ENCODE peak calls at places on chromosomes 1 and 21, in four cellular contexts. K is fibroblast of lung, Q is lower leg skin, G is BJ. H is an unnamed sample.

GRCh38 chr1:24903955-24904730 is 25.9 kb downstream of the RUNX3 start:
- DNase-seq in K (no peak), G (no peak), Q (no peak), H (no peak)

GRCh38 chr1:164757627-164758026 is 198.6 kb downstream of the PBX1 start:
- DNase-seq in K (no peak), G (no peak), Q (no peak), H (no peak)

GRCh38 chr21:31409849-31410762 is 66.0 kb upstream of the TIAM1 start:
- DNase-seq in Q (no peak), K (no peak), G (no peak), H (no peak)

GRCh38 chr1:157325220-157325619 is 187.0 kb upstream of the ETV3 start:
- DNase-seq in K (no peak), Q (no peak), G (no peak), H (no peak)

GRCh38 chr1:193185861-193186714 is at the start of gene B3GALT2:
- DNase-seq in K (peak), Q (no peak), G (no peak), H (no peak)

GRCh38 chr1:12574757-12575139 is 43.3 kb downstream of the DHRS3 start:
- DNase-seq in G (no peak), K (no peak), Q (no peak), H (no peak)

GRCh38 chr1:161133220-161133740 is 813 bp upstream of the DEDD start:
- DNase-seq in G (no peak), K (no peak), Q (no peak), H (no peak)

GRCh38 chr1:51295926-51296325 is 34.4 kb downstream of the TTC39A start:
- DNase-seq in G (no peak), K (no peak), Q (no peak), H (no peak)

GRCh38 chr1:14380408-14380807 is 218.1 kb upstream of the KAZN start:
- DNase-seq in K (no peak), Q (no peak), G (no peak), H (no peak)

GRCh38 chr1:97192872-97193572 is 471.4 kb downstream of the PTBP2 start:
- DNase-seq in G (peak), Q (no peak), K (peak), H (peak)

GRCh38 chr1:207454046-207454964 is at the start of gene CR2:
- DNase-seq in G (no peak), K (no peak), Q (no peak), H (no peak)

GRCh38 chr1:32221980-32222751 is at the start of the genes EIF3I and TMEM234:
- DNase-seq in Q (peak), K (peak), G (peak), H (peak)

GRCh38 chr1:109763646-109764415 is at the start of gene EPS8L3:
- DNase-seq in K (no peak), G (no peak), Q (no peak), H (no peak)

GRCh38 chr1:212668477-212668876 is 31.2 kb downstream of the BATF3 start:
- DNase-seq in Q (no peak), G (no peak), K (no peak), H (no peak)

GRCh38 chr1:6535214-6535613 is 19.1 kb downstream of the NOL9 start:
- DNase-seq in G (no peak), K (no peak), Q (no peak), H (no peak)

GRCh38 chr1:17119744-17120482 is 662 bp upstream of the PADI2 start:
- DNase-seq in G (no peak), Q (no peak), K (no peak), H (no peak)
- H3K4me3 ChIP-seq in G (peak), Q (no peak), K (no peak), H (no peak)

GRCh38 chr1:201272838-201273237 is 10.5 kb upstream of the PKP1 start:
- DNase-seq in K (no peak), G (no peak), Q (no peak), H (no peak)
- TF ChIP-seq CTCF in K (no peak), G (no peak), Q (no peak), H (no peak)

GRCh38 chr1:87399264-87399663 is 70.6 kb downstream of the LMO4 start:
- DNase-seq in G (no peak), K (no peak), Q (no peak), H (no peak)

GRCh38 chr1:87403047-87403820 is 74.6 kb downstream of the LMO4 start:
- DNase-seq in G (no peak), Q (no peak), K (peak), H (no peak)

GRCh38 chr1:87404306-87404705 is 75.6 kb downstream of the LMO4 start:
- DNase-seq in Q (no peak), G (no peak), K (no peak), H (no peak)

GRCh38 chr1:87399701-87400100 is 71.0 kb downstream of the LMO4 start:
- DNase-seq in Q (no peak), G (no peak), K (no peak), H (peak)

DNA sequence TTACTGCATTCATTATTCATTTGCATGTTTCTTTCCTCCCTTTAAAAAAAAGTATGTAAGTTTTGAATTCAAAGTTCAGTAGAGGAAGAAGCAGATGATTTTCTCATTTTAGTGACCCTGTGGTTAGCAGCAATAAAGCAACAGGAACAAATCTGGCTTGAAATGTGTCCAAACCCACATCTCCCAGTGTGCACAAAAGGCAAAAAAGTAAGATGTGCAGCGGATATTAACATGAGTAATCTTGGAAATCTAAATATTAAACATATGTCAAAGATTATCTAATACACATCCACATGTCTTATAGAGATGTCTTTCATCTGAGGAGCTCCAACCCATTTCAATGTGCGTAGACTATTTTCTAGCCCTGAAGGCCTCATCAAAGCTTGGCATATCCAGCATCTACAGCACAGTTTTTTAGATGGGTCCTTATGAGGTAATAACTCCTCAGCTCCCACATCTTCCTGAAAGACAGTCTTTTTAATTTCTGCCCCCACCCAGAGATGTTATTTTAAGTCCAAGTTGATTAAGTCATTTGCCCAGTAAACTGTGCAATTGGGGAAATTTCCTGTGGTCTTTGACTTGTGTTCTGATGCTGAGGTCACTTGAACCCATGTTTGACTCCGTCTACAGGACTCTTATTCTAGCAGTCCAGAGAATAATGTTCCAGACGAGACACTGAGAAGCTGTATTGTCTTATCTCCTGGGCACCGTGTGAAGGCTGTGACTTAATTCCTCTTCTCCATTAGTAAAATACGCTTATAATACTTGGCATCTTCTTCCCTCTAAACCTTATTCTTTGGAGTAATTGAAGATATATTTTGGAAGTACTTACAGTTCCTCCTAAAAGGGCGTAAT is 73.7 kb downstream of the LMO4 start:
- DNase-seq in G (peak), Q (no peak), K (peak), H (no peak)
- H3K4me3 ChIP-seq in G (no peak), Q (no peak), K (no peak), H (no peak)

GRCh38 chr1:112371770-112372169 is 24.2 kb upstream of the CTTNBP2NL start:
- DNase-seq in K (no peak), Q (no peak), G (no peak), H (no peak)
- TF ChIP-seq CTCF in K (no peak), Q (no peak), G (no peak), H (no peak)